ENCODE peak calls at places on chromosomes 5 and 9, in four cellular contexts. B, C, N and V are unnamed samples.
A peak's percentile ranks its signal among the peaks of the same experiment; 100 is the strongest.

GRCh38 chr5:80481019-80481893 is 6.6 kb upstream of the FAM151B start:
- DNase-seq in B (peak; percentile 4), N (peak; percentile 76), C (peak; percentile 77), V (no peak)

GRCh38 chr5:88743231-88743879 is 139.6 kb downstream of the MEF2C start:
- DNase-seq in B (no peak), N (no peak), C (no peak), V (no peak)

GRCh38 chr5:51829691-51830090 is 446.4 kb downstream of the ISL1 start:
- DNase-seq in C (peak; percentile 13), N (no peak), B (no peak), V (no peak)

GRCh38 chr5:138504799-138505198 is 38.2 kb downstream of the ETF1 start:
- DNase-seq in N (no peak), C (no peak), B (no peak), V (no peak)

GRCh38 chr5:16456103-16456832 is 9.3 kb downstream of the ZNF622 start:
- DNase-seq in N (peak; percentile 75), C (peak; percentile 82), B (peak; percentile 43), V (no peak)

GRCh38 chr9:116717150-116717549 is 30.0 kb downstream of the TRIM32 start:
- DNase-seq in B (no peak), C (no peak), N (no peak), V (no peak)

GRCh38 chr9:127132921-127133647 is 10.6 kb upstream of the ANGPTL2 start:
- DNase-seq in N (no peak), C (no peak), B (no peak), V (no peak)

GRCh38 chr5:154058055-154059038 is 19.6 kb downstream of the MFAP3 start:
- DNase-seq in C (no peak), B (no peak), N (peak; percentile 76), V (no peak)

GRCh38 chr9:93807166-93808013 is 147.8 kb downstream of the BARX1 start:
- DNase-seq in N (no peak), C (no peak), B (no peak), V (no peak)

GRCh38 chr9:133989554-133990365 is 2.4 kb downstream of the VAV2 start:
- DNase-seq in N (no peak), C (no peak), B (no peak), V (no peak)

GRCh38 chr5:6714221-6715041 is 1.2 kb downstream of the TENT4A start:
- DNase-seq in B (no peak), N (no peak), C (peak; percentile 5), V (no peak)

GRCh38 chr9:29906065-29906464 is 2332.8 kb upstream of the C9orf72 start:
- DNase-seq in C (no peak), B (no peak), N (no peak), V (no peak)